ENCODE peak calls at places on chromosome 18, in six cellular contexts. B is PC-3, N is SK-N-SH, M is GM23248, P is MM.1S, S is HCT116. Q is an unnamed sample.

GRCh38 chr18:40159141-40160017 is 1795.7 kb upstream of the PIK3C3 start:
- DNase-seq in M (peak; percentile 68), B (peak; percentile 41), P (peak; percentile 51), S (peak; percentile 16), N (peak; percentile 27), Q (peak; percentile 55)

GRCh38 chr18:47953471-47953931 is 23.0 kb upstream of the SMAD2 start:
- DNase-seq in M (peak; percentile 82), N (no peak), B (peak; percentile 11), P (peak; percentile 62), S (no peak), Q (peak; percentile 68)

GRCh38 chr18:31203086-31203793 is 40.6 kb upstream of the DSC1 start:
- DNase-seq in M (no peak), P (no peak), S (no peak), B (no peak), N (no peak), Q (no peak)

GRCh38 chr18:59665057-59666007 is 31.9 kb downstream of the CCBE1 start:
- DNase-seq in P (no peak), S (no peak), M (peak; percentile 14), N (no peak), B (no peak), Q (no peak)

GRCh38 chr18:2302628-2303516 is 268.4 kb downstream of the METTL4 start:
- DNase-seq in M (peak; percentile 50), B (peak; percentile 93), N (no peak), S (peak; percentile 68), P (no peak), Q (no peak)

GRCh38 chr18:3062798-3063563 is 50.0 kb upstream of the LPIN2 start:
- DNase-seq in S (peak; percentile 13), P (peak; percentile 74), B (peak; percentile 57), M (peak; percentile 36), N (peak; percentile 63), Q (peak; percentile 79)

GRCh38 chr18:48913201-48913600 is 37.6 kb downstream of the SMAD7 start:
- DNase-seq in B (peak; percentile 9), P (peak; percentile 71), S (no peak), N (no peak), M (no peak), Q (no peak)

GRCh38 chr18:75551071-75551470 is 123.6 kb upstream of the SMIM21 start:
- DNase-seq in P (no peak), N (no peak), M (no peak), S (no peak), B (no peak), Q (no peak)

GRCh38 chr18:41873730-41874129 is 81.3 kb upstream of the PIK3C3 start:
- DNase-seq in P (no peak), B (no peak), S (no peak), M (no peak), N (peak; percentile 22), Q (no peak)

GRCh38 chr18:6633370-6633769 is 96.1 kb upstream of the ARHGAP28 start:
- DNase-seq in M (no peak), P (no peak), B (no peak), N (no peak), S (no peak), Q (peak; percentile 68)

GRCh38 chr18:63440219-63440618 is 17.9 kb upstream of the VPS4B start:
- DNase-seq in B (peak; percentile 62), N (no peak), M (peak; percentile 89), S (no peak), P (no peak), Q (no peak)

GRCh38 chr18:13361422-13361821 is 142.9 kb downstream of the LDLRAD4 start:
- DNase-seq in B (no peak), S (no peak), P (no peak), N (no peak), M (no peak), Q (no peak)

GRCh38 chr18:7918696-7919095 is 351.6 kb downstream of the PTPRM start:
- DNase-seq in N (no peak), P (no peak), B (no peak), M (no peak), S (no peak), Q (no peak)

GRCh38 chr18:8706545-8706980 is 1.2 kb downstream of the MTCL1 start:
- DNase-seq in B (peak; percentile 11), N (no peak), P (peak; percentile 43), S (no peak), M (peak; percentile 49), Q (peak; percentile 39)

GRCh38 chr18:36532815-36533214 is 235.3 kb downstream of the FHOD3 start:
- DNase-seq in P (no peak), S (no peak), N (no peak), B (no peak), M (no peak), Q (no peak)

GRCh38 chr18:22817844-22818243 is 115.3 kb upstream of the RBBP8 start:
- DNase-seq in S (no peak), M (no peak), N (no peak), B (peak; percentile 37), P (peak; percentile 48), Q (no peak)

GRCh38 chr18:9612215-9612830 is 2.0 kb downstream of the PPP4R1 start:
- DNase-seq in P (peak; percentile 69), M (peak; percentile 75), N (peak; percentile 66), B (peak; percentile 73), S (peak; percentile 60), Q (peak; percentile 32)

GRCh38 chr18:26813043-26813442 is 52.5 kb downstream of the AQP4 start:
- DNase-seq in B (peak; percentile 58), M (peak; percentile 6), S (peak; percentile 44), P (peak; percentile 19), N (peak; percentile 50), Q (peak; percentile 66)

GRCh38 chr18:37861981-37862380 is 296.4 kb upstream of the CELF4 start:
- DNase-seq in S (no peak), P (no peak), N (no peak), B (no peak), M (no peak), Q (no peak)

GRCh38 chr18:46542545-46542944 is 114.5 kb downstream of the LOXHD1 start:
- DNase-seq in S (no peak), M (peak; percentile 34), N (no peak), P (no peak), B (peak; percentile 28), Q (peak; percentile 78)

GRCh38 chr18:79518683-79519128 is 123.0 kb downstream of the NFATC1 start:
- DNase-seq in P (no peak), N (no peak), B (no peak), M (no peak), S (no peak), Q (no peak)

GRCh38 chr18:13645093-13645492 is 81.3 kb downstream of the FAM210A start:
- DNase-seq in N (no peak), S (no peak), P (no peak), B (no peak), M (no peak), Q (no peak)

GRCh38 chr18:11004294-11004693 is 145.1 kb downstream of the PIEZO2 start:
- DNase-seq in P (no peak), N (no peak), M (peak; percentile 23), B (no peak), S (no peak), Q (no peak)

GRCh38 chr18:58223717-58224424 is 179.8 kb downstream of the NEDD4L start:
- DNase-seq in S (peak; percentile 76), M (peak; percentile 97), P (no peak), B (peak; percentile 91), N (peak; percentile 50), Q (no peak)

GRCh38 chr18:12742453-12742852 is 39.6 kb downstream of the PSMG2 start:
- DNase-seq in B (peak; percentile 93), P (no peak), M (peak; percentile 91), S (no peak), N (no peak), Q (no peak)

GRCh38 chr18:40382191-40382590 is 1572.8 kb upstream of the PIK3C3 start:
- DNase-seq in N (no peak), B (no peak), P (no peak), M (peak; percentile 68), S (no peak), Q (no peak)

GRCh38 chr18:46334200-46334553 is 230.0 kb downstream of the HAUS1 start:
- DNase-seq in P (no peak), M (peak; percentile 17), N (no peak), B (no peak), S (no peak), Q (no peak)

GRCh38 chr18:28715206-28715605 is 538.3 kb upstream of the CDH2 start:
- DNase-seq in P (no peak), N (no peak), S (no peak), B (no peak), M (no peak), Q (no peak)

GRCh38 chr18:47418746-47419145 is 167.3 kb upstream of the SKOR2 start:
- DNase-seq in B (no peak), S (no peak), N (no peak), P (no peak), M (peak; percentile 52), Q (no peak)

GRCh38 chr18:3619222-3619621 is 169.2 kb downstream of the TGIF1 start:
- DNase-seq in B (no peak), N (no peak), S (no peak), M (no peak), P (no peak), Q (no peak)

GRCh38 chr18:46660955-46661749 is 4.1 kb upstream of the LOXHD1 start:
- DNase-seq in N (peak; percentile 48), B (no peak), P (no peak), S (no peak), M (peak; percentile 55), Q (peak; percentile 67)

GRCh38 chr18:62326646-62327348 is 1.7 kb downstream of the TNFRSF11A start:
- DNase-seq in B (peak; percentile 16), M (peak; percentile 9), N (no peak), P (no peak), S (no peak), Q (no peak)

GRCh38 chr18:62324355-62324828 is 718 bp upstream of the TNFRSF11A start:
- DNase-seq in S (no peak), B (no peak), M (peak; percentile 6), P (no peak), N (no peak), Q (peak; percentile 28)

GRCh38 chr18:62324917-62325805 is at the start of gene TNFRSF11A:
- DNase-seq in M (peak; percentile 44), N (peak; percentile 88), S (no peak), B (peak; percentile 71), P (peak; percentile 52), Q (peak; percentile 86)

GRCh38 chr18:62327977-62328376 is 2.9 kb downstream of the TNFRSF11A start:
- DNase-seq in P (no peak), B (no peak), M (no peak), S (no peak), N (no peak), Q (no peak)

GRCh38 chr18:62325806-62326645 is 916 bp downstream of the TNFRSF11A start:
- DNase-seq in M (peak; percentile 48), N (peak; percentile 69), P (peak; percentile 27), S (no peak), B (peak; percentile 40), Q (peak; percentile 37)
- H3K9ac ChIP-seq in M (no peak overlapping the region), N (peak overlapping the region; percentile 64), P (peak overlapping the region; percentile 11), S (peak overlapping the region; percentile 49), B (peak overlapping the region; percentile 92), Q (no peak overlapping the region)

GRCh38 chr18:74488864-74489263 is 7.3 kb upstream of the CNDP2 start:
- DNase-seq in N (no peak), P (no peak), B (no peak), S (no peak), M (no peak), Q (no peak)
- H3K4me2 ChIP-seq in N (no peak overlapping the region), P (no peak overlapping the region), B (no peak overlapping the region), S (no peak overlapping the region), M (no peak overlapping the region), Q (no peak overlapping the region)

GRCh38 chr18:76750886-76751537 is 71.3 kb upstream of the ZNF236 start:
- DNase-seq in N (no peak), P (no peak), M (no peak), S (no peak), B (no peak), Q (no peak)
- TF ChIP-seq EZH2phosphoT487 in N (no peak), P (no peak), M (no peak), S (no peak), B (no peak), Q (no peak)

GRCh38 chr18:77108001-77108692 is 24.4 kb downstream of the MBP start:
- DNase-seq in P (peak; percentile 26), S (no peak), B (no peak), N (no peak), M (peak; percentile 89), Q (peak; percentile 26)
- H3K9ac ChIP-seq in P (no peak overlapping the region), S (no peak overlapping the region), B (no peak overlapping the region), N (no peak overlapping the region), M (peak overlapping the region; percentile 56), Q (no peak overlapping the region)

Q was measured in neural progenitor cell.